ENCODE peak calls at places on chromosome 18, in five cellular contexts. One of them, this sample, is unnamed.

GRCh38 chr18:49716035-49716434 is 97.3 kb downstream of the ACAA2 start:
- DNase-seq in CD4-positive, CD25-positive, alpha-beta regulatory T cell: no peak
- DNase-seq in activated naive CD4-positive, alpha-beta T cell treated with Interleukin-2 at 50 U/mL for 16 hours: no peak
- DNase-seq in NCI-H345: no peak
- DNase-seq in AG09319: no peak
- DNase-seq in this sample: no peak

GRCh38 chr18:50748243-50749229 is 71.3 kb downstream of the MRO start:
- DNase-seq in CD4-positive, CD25-positive, alpha-beta regulatory T cell: no peak
- DNase-seq in activated naive CD4-positive, alpha-beta T cell treated with Interleukin-2 at 50 U/mL for 16 hours: no peak
- DNase-seq in NCI-H345: peak
- DNase-seq in AG09319: no peak
- DNase-seq in this sample: no peak

GRCh38 chr18:59665057-59666007 is 31.9 kb downstream of the CCBE1 start:
- DNase-seq in CD4-positive, CD25-positive, alpha-beta regulatory T cell: no peak
- DNase-seq in activated naive CD4-positive, alpha-beta T cell treated with Interleukin-2 at 50 U/mL for 16 hours: no peak
- DNase-seq in NCI-H345: no peak
- DNase-seq in AG09319: no peak
- DNase-seq in this sample: no peak

GRCh38 chr18:76264851-76265250 is 230.2 kb downstream of the ZNF516 start:
- DNase-seq in CD4-positive, CD25-positive, alpha-beta regulatory T cell: no peak
- DNase-seq in activated naive CD4-positive, alpha-beta T cell treated with Interleukin-2 at 50 U/mL for 16 hours: no peak
- DNase-seq in NCI-H345: no peak
- DNase-seq in AG09319: no peak
- DNase-seq in this sample: no peak

GRCh38 chr18:42163316-42163715 is 208.3 kb downstream of the PIK3C3 start:
- DNase-seq in CD4-positive, CD25-positive, alpha-beta regulatory T cell: no peak
- DNase-seq in activated naive CD4-positive, alpha-beta T cell treated with Interleukin-2 at 50 U/mL for 16 hours: no peak
- DNase-seq in NCI-H345: no peak
- DNase-seq in AG09319: no peak
- DNase-seq in this sample: no peak

GRCh38 chr18:58262581-58262980 is 218.6 kb downstream of the NEDD4L start:
- DNase-seq in CD4-positive, CD25-positive, alpha-beta regulatory T cell: no peak
- DNase-seq in activated naive CD4-positive, alpha-beta T cell treated with Interleukin-2 at 50 U/mL for 16 hours: no peak
- DNase-seq in NCI-H345: no peak
- DNase-seq in AG09319: no peak
- DNase-seq in this sample: no peak

GRCh38 chr18:79581406-79581805 is 98.2 kb upstream of the CTDP1 start:
- DNase-seq in CD4-positive, CD25-positive, alpha-beta regulatory T cell: no peak
- DNase-seq in activated naive CD4-positive, alpha-beta T cell treated with Interleukin-2 at 50 U/mL for 16 hours: no peak
- DNase-seq in NCI-H345: no peak
- DNase-seq in AG09319: no peak
- DNase-seq in this sample: no peak

GRCh38 chr18:9361191-9361590 is 26.6 kb downstream of the TWSG1 start:
- DNase-seq in CD4-positive, CD25-positive, alpha-beta regulatory T cell: no peak
- DNase-seq in activated naive CD4-positive, alpha-beta T cell treated with Interleukin-2 at 50 U/mL for 16 hours: no peak
- DNase-seq in NCI-H345: no peak
- DNase-seq in AG09319: no peak
- DNase-seq in this sample: no peak

GRCh38 chr18:50203801-50204604 is 9.1 kb upstream of the MYO5B start:
- DNase-seq in CD4-positive, CD25-positive, alpha-beta regulatory T cell: no peak
- DNase-seq in activated naive CD4-positive, alpha-beta T cell treated with Interleukin-2 at 50 U/mL for 16 hours: no peak
- DNase-seq in NCI-H345: peak
- DNase-seq in AG09319: no peak
- DNase-seq in this sample: no peak

GRCh38 chr18:51724790-51725721 is 527.6 kb upstream of the MEX3C start:
- DNase-seq in CD4-positive, CD25-positive, alpha-beta regulatory T cell: no peak
- DNase-seq in activated naive CD4-positive, alpha-beta T cell treated with Interleukin-2 at 50 U/mL for 16 hours: no peak
- DNase-seq in NCI-H345: no peak
- DNase-seq in AG09319: no peak
- DNase-seq in this sample: no peak

GRCh38 chr18:46161721-46162421 is 57.7 kb downstream of the HAUS1 start:
- DNase-seq in CD4-positive, CD25-positive, alpha-beta regulatory T cell: no peak
- DNase-seq in activated naive CD4-positive, alpha-beta T cell treated with Interleukin-2 at 50 U/mL for 16 hours: no peak
- DNase-seq in NCI-H345: no peak
- DNase-seq in AG09319: no peak
- DNase-seq in this sample: no peak

GRCh38 chr18:14958701-14959100 is 210.7 kb downstream of the ANKRD30B start:
- DNase-seq in CD4-positive, CD25-positive, alpha-beta regulatory T cell: no peak
- DNase-seq in activated naive CD4-positive, alpha-beta T cell treated with Interleukin-2 at 50 U/mL for 16 hours: no peak
- DNase-seq in NCI-H345: no peak
- DNase-seq in AG09319: no peak
- DNase-seq in this sample: no peak